ENCODE peak calls at places on chromosome 2, in five cellular contexts. L is neural crest cell; U is retinal pigment epithelial cell; H is NCI-H1105 treated with DMSO at 0.1 percent for 48 hours; T is CD4-positive, alpha-beta T cell. N is an unnamed sample.

GRCh38 chr2:241040811-241041334 is 42.5 kb downstream of the SNED1 start:
- DNase-seq in L (no peak), U (no peak), H (no peak), T (no peak), N (no peak)

GRCh38 chr2:28802975-28803429 is 7.6 kb upstream of the SPDYA start:
- DNase-seq in L (no peak), U (no peak), H (no peak), T (no peak), N (no peak)

GRCh38 chr2:50480507-50480906 is 551.4 kb downstream of the NRXN1 start:
- DNase-seq in L (no peak), U (no peak), H (no peak), T (no peak), N (no peak)

GRCh38 chr2:9703701-9704221 is 73.0 kb upstream of the YWHAQ start:
- DNase-seq in L (no peak), U (peak; percentile 77), H (no peak), T (no peak), N (no peak)

GRCh38 chr2:238326801-238327365 is 6.6 kb downstream of the TRAF3IP1 start:
- DNase-seq in L (no peak), U (no peak), H (no peak), T (no peak), N (no peak)

GRCh38 chr2:120231974-120232635 is 8.9 kb upstream of the TMEM185B start:
- DNase-seq in L (no peak), U (no peak), H (no peak), T (peak; percentile 62), N (peak; percentile 41)

GRCh38 chr2:203535784-203536590 is 886 bp upstream of the RAPH1 start:
- DNase-seq in L (no peak), U (no peak), H (no peak), T (no peak), N (no peak)

GRCh38 chr2:132670961-132671781 is 1.2 kb upstream of the LYPD1 start:
- DNase-seq in L (peak; percentile 14), U (peak; percentile 75), H (peak; percentile 34), T (no peak), N (no peak)

GRCh38 chr2:134718956-134719814 is at the start of gene TMEM163:
- DNase-seq in L (peak; percentile 20), U (no peak), H (peak; percentile 31), T (no peak), N (no peak)

GRCh38 chr2:220269421-220269820 is 642.0 kb downstream of the SLC4A3 start:
- DNase-seq in L (no peak), U (no peak), H (no peak), T (no peak), N (no peak)

GRCh38 chr2:162242586-162243304 is 500 bp downstream of the FAP start:
- DNase-seq in L (no peak), U (peak; percentile 68), H (no peak), T (no peak), N (peak; percentile 49)